ENCODE peak calls at places on chromosomes 16 and 17, in five cellular contexts. L, T, Y, I and A are unnamed samples.
A peak's percentile ranks its signal among the peaks of the same experiment; 100 is the strongest.

GRCh38 chr17:83179378-83179777 is 100.0 kb downstream of the METRNL start:
- DNase-seq in L (no peak), T (no peak), Y (no peak), I (no peak), A (no peak)

GRCh38 chr17:43717913-43718312 is 40.7 kb downstream of the SOST start:
- DNase-seq in L (no peak), T (no peak), Y (no peak), I (no peak), A (no peak)

GRCh38 chr17:80113033-80113484 is 11.7 kb downstream of the GAA start:
- DNase-seq in L (no peak), T (no peak), Y (no peak), I (no peak), A (no peak)

GRCh38 chr16:12580809-12581208 is 222.9 kb downstream of the CPPED1 start:
- DNase-seq in L (no peak), T (no peak), Y (no peak), I (no peak), A (no peak)

GRCh38 chr17:50213026-50214015 is 11.9 kb upstream of the COL1A1 start:
- DNase-seq in L (no peak), T (no peak), Y (no peak), I (no peak), A (no peak)

GRCh38 chr17:21242780-21243515 is 10.3 kb downstream of the NATD1 start:
- DNase-seq in L (no peak), T (no peak), Y (peak; percentile 54), I (no peak), A (no peak)

GRCh38 chr17:17363638-17364337 is 60.6 kb downstream of the NT5M start:
- DNase-seq in L (no peak), T (no peak), Y (no peak), I (no peak), A (no peak)

GRCh38 chr16:86363057-86363490 is 147.3 kb upstream of the FOXF1 start:
- DNase-seq in L (no peak), T (peak; percentile 92), Y (no peak), I (peak; percentile 97), A (peak; percentile 91)

GRCh38 chr16:65489531-65490023 is 367.7 kb upstream of the CDH11 start:
- DNase-seq in L (no peak), T (no peak), Y (no peak), I (no peak), A (no peak)

GRCh38 chr16:66359012-66359411 is 7.5 kb upstream of the CDH5 start:
- DNase-seq in L (no peak), T (no peak), Y (no peak), I (peak; percentile 38), A (no peak)

GRCh38 chr16:12229759-12230594 is 253.4 kb downstream of the SNX29 start:
- DNase-seq in L (no peak), T (no peak), Y (no peak), I (peak; percentile 28), A (peak; percentile 28)

GRCh38 chr16:85916141-85916890 is 17.4 kb downstream of the IRF8 start:
- DNase-seq in L (no peak), T (peak; percentile 87), Y (peak; percentile 66), I (no peak), A (no peak)

GRCh38 chr17:37642706-37643105 is 540 bp downstream of the DDX52 start:
- DNase-seq in L (no peak), T (peak; percentile 42), Y (no peak), I (no peak), A (no peak)

GRCh38 chr17:38352245-38353083 is 820 bp downstream of the SOCS7 start:
- DNase-seq in L (no peak), T (peak; percentile 27), Y (peak; percentile 20), I (no peak), A (no peak)

GRCh38 chr17:2853722-2854580 is 57.7 kb downstream of the RAP1GAP2 start:
- DNase-seq in L (no peak), T (no peak), Y (no peak), I (no peak), A (no peak)

GRCh38 chr17:46819906-46820351 is 1.4 kb upstream of the WNT3 start:
- DNase-seq in L (no peak), T (no peak), Y (no peak), I (no peak), A (no peak)

GRCh38 chr16:57883953-57884654 is 81.8 kb upstream of the KIFC3 start:
- DNase-seq in L (no peak), T (no peak), Y (no peak), I (no peak), A (no peak)

GRCh38 chr17:3916013-3916696 is at the start of gene P2RX1:
- DNase-seq in L (no peak), T (peak; percentile 87), Y (no peak), I (no peak), A (no peak)

GRCh38 chr17:9185688-9186289 is 164.5 kb downstream of the NTN1 start:
- DNase-seq in L (no peak), T (no peak), Y (no peak), I (no peak), A (no peak)

GRCh38 chr16:3822366-3823045 is 58.0 kb downstream of the CREBBP start:
- DNase-seq in L (no peak), T (peak; percentile 28), Y (peak; percentile 21), I (peak; percentile 7), A (no peak)

GRCh38 chr16:54805648-54806047 is 125.0 kb upstream of the IRX5 start:
- DNase-seq in L (no peak), T (no peak), Y (no peak), I (no peak), A (no peak)

GRCh38 chr17:28643979-28644781 is 778 bp downstream of the BLTP2 start:
- DNase-seq in L (no peak), T (peak; percentile 69), Y (peak; percentile 21), I (no peak), A (no peak)

GRCh38 chr17:81550830-81551457 is 1.2 kb downstream of the FAAP100 start:
- DNase-seq in L (no peak), T (no peak), Y (no peak), I (no peak), A (no peak)

GRCh38 chr17:81552244-81553017 is at the start of gene FAAP100:
- DNase-seq in L (no peak), T (peak; percentile 81), Y (peak; percentile 74), I (no peak), A (no peak)

GRCh38 chr17:81550285-81550684 is 1.9 kb downstream of the FAAP100 start:
- DNase-seq in L (no peak), T (no peak), Y (no peak), I (no peak), A (no peak)

GRCh38 chr17:81553018-81553615 is 964 bp upstream of the FAAP100 start:
- DNase-seq in L (peak; percentile 59), T (peak; percentile 84), Y (peak; percentile 73), I (no peak), A (no peak)

GRCh38 chr17:81551458-81552243 is 502 bp downstream of the FAAP100 start:
- DNase-seq in L (no peak), T (no peak), Y (no peak), I (no peak), A (no peak)
- TF ChIP-seq CTCF in L (peak; percentile 11), T (no peak), Y (no peak), I (no peak), A (no peak)

GRCh38 chr17:66462010-66462409 is 159.6 kb downstream of the PRKCA start:
- DNase-seq in L (no peak), T (no peak), Y (no peak), I (no peak), A (no peak)

GRCh38 chr17:66459811-66460270 is 157.4 kb downstream of the PRKCA start:
- DNase-seq in L (no peak), T (peak; percentile 99), Y (peak; percentile 38), I (peak; percentile 98), A (peak; percentile 96)

GRCh38 chr17:66461343-66461995 is 159.1 kb downstream of the PRKCA start:
- DNase-seq in L (no peak), T (no peak), Y (no peak), I (no peak), A (no peak)

GRCh38 chr17:66458782-66459181 is 156.4 kb downstream of the PRKCA start:
- DNase-seq in L (no peak), T (no peak), Y (no peak), I (no peak), A (no peak)

GRCh38 chr17:66460558-66460957 is 158.1 kb downstream of the PRKCA start:
- DNase-seq in L (no peak), T (no peak), Y (no peak), I (no peak), A (no peak)
- TF ChIP-seq CTCF in L (no peak), T (no peak), Y (no peak), I (no peak), A (no peak)

DNA sequence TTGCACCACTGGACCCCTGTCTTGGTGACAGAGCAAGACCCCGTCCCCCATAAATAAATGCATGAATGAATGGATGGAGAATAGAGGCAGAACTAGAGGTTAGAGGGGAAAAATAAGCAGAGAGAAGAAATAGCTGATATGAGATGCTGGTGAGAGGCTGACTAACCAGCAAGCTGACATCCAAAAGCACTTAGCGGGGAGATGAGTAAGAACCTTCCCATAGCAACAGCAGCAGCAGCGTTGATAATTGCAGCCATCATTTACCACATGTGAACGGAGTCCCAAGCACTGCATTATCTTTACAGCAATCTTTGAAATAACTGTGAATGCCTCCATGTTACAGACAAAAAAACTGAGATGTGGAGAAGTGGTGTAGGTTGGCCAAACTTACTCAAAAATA is 777.3 kb upstream of the EEF2KMT start:
- DNase-seq in L (no peak), T (no peak), Y (no peak), I (no peak), A (no peak)
- TF ChIP-seq CTCF in L (no peak), T (no peak), Y (no peak), I (no peak), A (no peak)

GRCh38 chr17:41619162-41619933 is 5.0 kb downstream of the KRT17 start:
- DNase-seq in L (no peak), T (no peak), Y (no peak), I (no peak), A (no peak)

GRCh38 chr17:41617698-41618097 is 5.1 kb upstream of the KRT16 start:
- DNase-seq in L (no peak), T (no peak), Y (no peak), I (no peak), A (no peak)

GRCh38 chr17:41621916-41622315 is 2.5 kb downstream of the KRT17 start:
- DNase-seq in L (no peak), T (no peak), Y (no peak), I (no peak), A (no peak)

GRCh38 chr17:41618341-41619161 is 5.8 kb downstream of the KRT17 start:
- DNase-seq in L (no peak), T (no peak), Y (no peak), I (no peak), A (no peak)

DNA sequence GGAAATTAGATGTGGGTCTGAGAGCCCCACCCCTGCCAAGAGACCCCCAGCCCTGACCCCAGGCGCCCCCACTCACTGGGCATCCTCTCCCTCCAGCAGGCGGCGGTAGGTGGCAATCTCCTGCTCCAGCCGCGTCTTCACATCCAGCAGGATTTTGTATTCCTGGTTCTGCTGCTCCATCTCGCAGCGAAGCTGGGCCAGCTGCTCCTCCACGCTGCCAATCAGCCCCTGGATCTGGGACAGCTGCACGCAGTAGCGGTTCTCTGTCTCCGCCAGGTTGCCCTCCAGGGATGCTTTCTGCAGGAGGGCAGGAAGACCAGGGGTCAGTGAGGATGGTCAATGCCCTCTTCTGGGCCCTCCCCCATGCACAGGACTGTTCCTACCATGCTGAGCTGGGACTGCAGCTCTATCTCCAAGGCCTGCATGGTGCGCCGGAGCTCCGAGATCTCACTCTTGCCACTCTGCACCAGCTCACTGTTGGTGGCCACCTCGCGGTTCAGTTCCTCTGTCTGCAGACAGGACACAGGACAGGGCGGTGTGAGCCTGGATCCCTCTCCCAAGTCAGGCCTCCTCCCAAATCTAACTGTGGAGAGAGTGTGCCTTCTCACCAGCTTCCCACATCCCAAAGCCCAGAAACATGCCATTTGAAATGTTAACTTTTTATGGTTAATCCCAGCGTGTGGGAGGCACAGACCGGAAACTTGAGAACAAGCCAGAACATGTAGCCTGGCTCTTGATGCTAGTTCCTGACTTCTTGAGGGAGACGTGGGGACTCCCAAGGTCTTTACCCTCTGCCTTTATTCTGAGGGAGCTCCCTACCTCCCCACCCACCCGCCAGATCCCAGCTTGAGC is 3.6 kb downstream of the KRT17 start:
- DNase-seq in L (no peak), T (peak; percentile 47), Y (no peak), I (no peak), A (no peak)
- TF ChIP-seq CTCF in L (no peak), T (no peak), Y (no peak), I (no peak), A (no peak)